ENCODE peak calls at places on chromosomes 5 and 9, in nine cellular contexts. E is brain microvascular endothelial cell, U is osteocyte, J is choroid plexus epithelial cell, V is endothelial cell, K is RWPE1, G is GM12865, M is nephron progenitor cell, X is AG09309. S is an unnamed sample.

GRCh38 chr9:131146186-131146585 is 20.8 kb downstream of the NUP214 start:
- DNase-seq in E (no peak), U (no peak), J (no peak), V (no peak), K (no peak), G (no peak), M (no peak), X (no peak), S (no peak)

GRCh38 chr5:1172670-1173404 is 28.6 kb upstream of the SLC6A19 start:
- DNase-seq in E (no peak), U (no peak), J (no peak), V (no peak), K (no peak), G (no peak), M (no peak), X (no peak), S (no peak)

GRCh38 chr9:84750152-84750865 is 80.8 kb downstream of the NTRK2 start:
- DNase-seq in E (no peak), U (no peak), J (no peak), V (no peak), K (no peak), G (peak; percentile 44), M (no peak), X (no peak), S (peak; percentile 74)

GRCh38 chr9:37302277-37302676 is 120.2 kb upstream of the GRHPR start:
- DNase-seq in E (no peak), U (no peak), J (peak; percentile 35), V (no peak), K (no peak), G (peak; percentile 94), M (no peak), X (no peak), S (no peak)

GRCh38 chr9:32954642-32955041 is 46.8 kb downstream of the APTX start:
- DNase-seq in E (no peak), U (no peak), J (peak; percentile 69), V (no peak), K (no peak), G (no peak), M (no peak), X (peak; percentile 46), S (no peak)

GRCh38 chr5:17396247-17396646 is 101.8 kb upstream of the TAF11L2 start:
- DNase-seq in E (no peak), U (no peak), J (no peak), V (no peak), K (no peak), G (no peak), M (no peak), X (no peak), S (no peak)

GRCh38 chr5:148000036-148000435 is 63.7 kb upstream of the SPINK5 start:
- DNase-seq in E (no peak), U (no peak), J (no peak), V (no peak), K (no peak), G (no peak), M (no peak), X (no peak), S (no peak)

GRCh38 chr5:150593996-150594395 is 46.5 kb upstream of the SYNPO start:
- DNase-seq in E (no peak), U (no peak), J (no peak), V (no peak), K (no peak), G (no peak), M (no peak), X (no peak), S (no peak)

GRCh38 chr5:104241051-104241450 is 678.5 kb upstream of the NUDT12 start:
- DNase-seq in E (no peak), U (no peak), J (peak; percentile 1), V (no peak), K (no peak), G (no peak), M (no peak), X (peak; percentile 1), S (no peak)

GRCh38 chr9:20292002-20292401 is 330.3 kb downstream of the MLLT3 start:
- DNase-seq in E (peak; percentile 22), U (no peak), J (peak; percentile 46), V (no peak), K (peak; percentile 69), G (peak; percentile 35), M (no peak), X (no peak), S (no peak)

GRCh38 chr5:129048509-129048908 is 46.0 kb upstream of the ISOC1 start:
- DNase-seq in E (no peak), U (no peak), J (no peak), V (no peak), K (no peak), G (no peak), M (no peak), X (no peak), S (no peak)

GRCh38 chr9:137797206-137798120 is 80.1 kb upstream of the CACNA1B start:
- DNase-seq in E (no peak), U (no peak), J (no peak), V (no peak), K (no peak), G (no peak), M (no peak), X (no peak), S (no peak)

GRCh38 chr5:122463221-122463620 is 151.2 kb downstream of the SNCAIP start:
- DNase-seq in E (peak; percentile 17), U (no peak), J (peak; percentile 58), V (no peak), K (no peak), G (peak; percentile 12), M (no peak), X (peak; percentile 93), S (no peak)

GRCh38 chr9:88741335-88741734 is 206.4 kb downstream of the NXNL2 start:
- DNase-seq in E (no peak), U (no peak), J (peak; percentile 47), V (no peak), K (peak; percentile 38), G (peak; percentile 34), M (no peak), X (no peak), S (no peak)

GRCh38 chr9:134191455-134192209 is 27.3 kb upstream of the RNU6ATAC start:
- DNase-seq in E (no peak), U (no peak), J (no peak), V (no peak), K (no peak), G (no peak), M (no peak), X (no peak), S (no peak)

GRCh38 chr9:15915711-15916110 is 362.9 kb downstream of the CCDC171 start:
- DNase-seq in E (no peak), U (no peak), J (peak; percentile 26), V (no peak), K (no peak), G (no peak), M (no peak), X (no peak), S (no peak)

GRCh38 chr5:144207875-144208444 is 37.3 kb downstream of the KCTD16 start:
- DNase-seq in E (no peak), U (no peak), J (no peak), V (no peak), K (no peak), G (no peak), M (no peak), X (no peak), S (no peak)

GRCh38 chr9:92943062-92943616 is 4.2 kb upstream of the FGD3 start:
- DNase-seq in E (no peak), U (no peak), J (no peak), V (no peak), K (no peak), G (no peak), M (no peak), X (no peak), S (no peak)

GRCh38 chr5:135565691-135566421 is 12.9 kb downstream of the CXCL14 start:
- DNase-seq in E (peak; percentile 57), U (peak; percentile 88), J (peak; percentile 71), V (peak; percentile 87), K (peak; percentile 64), G (peak; percentile 72), M (peak; percentile 81), X (no peak), S (peak; percentile 47)
- TF ChIP-seq CTCF in E (peak; percentile 97), U (peak; percentile 82), J (peak; percentile 97), V (peak; percentile 93), K (peak; percentile 85), G (peak; percentile 93), M (peak; percentile 77), X (peak; percentile 98), S (no peak)

DNA sequence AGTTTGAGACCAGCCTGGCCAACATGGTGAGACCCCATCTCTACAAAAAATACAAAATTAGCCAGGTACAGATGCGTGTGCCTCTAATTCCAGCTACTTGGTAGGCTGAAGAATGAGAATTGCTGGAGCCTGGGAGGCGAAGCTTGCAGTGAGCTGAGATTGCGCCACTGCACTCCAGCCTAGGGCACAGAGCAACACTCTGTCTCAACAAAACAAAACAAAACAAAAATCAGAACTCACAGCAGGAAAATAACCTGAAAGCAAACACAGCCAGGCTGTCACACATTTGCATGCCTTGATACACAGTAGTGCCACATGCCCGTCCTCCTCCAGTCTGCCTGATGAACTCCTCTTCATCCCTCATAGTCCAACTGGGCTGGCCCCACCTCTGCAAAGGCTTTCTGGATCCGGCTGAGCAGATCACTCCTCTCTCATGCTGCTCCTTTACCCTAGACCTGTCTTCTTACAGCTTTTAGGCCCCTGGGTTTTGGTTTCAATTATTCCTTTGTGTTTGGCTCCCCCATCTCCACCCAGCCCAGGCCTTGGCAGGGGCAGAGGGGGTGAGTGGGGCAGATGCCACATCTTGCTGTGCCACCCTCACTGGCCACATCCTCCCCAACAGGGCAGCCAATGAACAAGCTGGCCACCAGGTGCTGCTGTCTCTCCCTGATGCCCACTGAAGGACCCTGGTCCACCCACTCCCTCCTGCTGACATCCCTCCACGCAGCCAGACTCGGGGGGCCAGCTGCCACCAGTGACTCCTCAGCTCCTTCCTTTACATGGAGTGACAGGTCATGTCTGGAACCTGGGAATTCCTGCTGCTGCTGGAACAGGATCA is 62.0 kb upstream of the GGTA1 start:
- DNase-seq in E (no peak), U (no peak), J (peak; percentile 19), V (no peak), K (no peak), G (no peak), M (no peak), X (no peak), S (no peak)
- TF ChIP-seq CTCF in E (peak; percentile 8), U (peak; percentile 13), J (no peak), V (no peak), K (no peak), G (no peak), M (no peak), X (no peak), S (no peak)

GRCh38 chr9:71768388-71769174 is at the start of gene CEMIP2:
- DNase-seq in E (peak; percentile 81), U (peak; percentile 97), J (peak; percentile 94), V (peak; percentile 88), K (peak; percentile 89), G (peak; percentile 86), M (peak; percentile 90), X (peak; percentile 64), S (peak; percentile 89)
- TF ChIP-seq CTCF in E (peak; percentile 47), U (peak; percentile 70), J (peak; percentile 44), V (no peak), K (peak; percentile 61), G (peak; percentile 63), M (peak; percentile 17), X (peak; percentile 25), S (peak; percentile 54)

DNA sequence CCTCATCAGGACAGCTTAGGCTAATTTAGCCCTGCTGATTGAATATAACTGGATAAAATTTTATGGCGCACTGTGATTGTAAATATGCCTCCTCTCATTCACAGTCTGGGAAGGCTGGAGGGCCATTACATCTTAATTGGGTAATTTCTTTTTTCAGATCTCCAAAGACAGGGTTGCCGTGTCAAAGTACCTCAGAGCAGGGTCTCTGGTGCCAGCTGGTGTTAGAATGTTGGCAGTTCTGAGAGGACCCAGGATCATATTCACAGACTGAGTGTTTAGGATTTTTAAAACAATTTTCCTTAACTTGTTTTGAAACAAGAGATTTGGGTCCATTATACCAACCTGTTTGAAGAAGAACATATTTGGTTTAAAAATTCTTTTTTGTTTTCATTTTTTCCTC is 455.7 kb upstream of the TLE4 start:
- DNase-seq in E (no peak), U (no peak), J (peak; percentile 7), V (no peak), K (no peak), G (no peak), M (no peak), X (no peak), S (no peak)
- TF ChIP-seq CTCF in E (peak; percentile 14), U (peak; percentile 28), J (peak; percentile 29), V (no peak), K (no peak), G (no peak), M (no peak), X (no peak), S (no peak)

S was measured in prostate gland.